ENCODE peak calls at places on chromosome 1, in five cellular contexts. J, V, R, A and N are unnamed samples.

GRCh38 chr1:22639286-22639685 is 2.9 kb downstream of the C1QA start:
- DNase-seq in J (no peak), V (no peak), R (peak; percentile 52), A (peak; percentile 26), N (peak; percentile 13)

GRCh38 chr1:152870831-152871730 is 7.0 kb upstream of the SMCP start:
- DNase-seq in J (peak; percentile 12), V (peak; percentile 52), R (no peak), A (no peak), N (peak; percentile 4)

GRCh38 chr1:217133958-217134856 is 411.0 kb upstream of the ESRRG start:
- DNase-seq in J (no peak), V (no peak), R (no peak), A (no peak), N (no peak)

GRCh38 chr1:201194046-201194445 is 3.4 kb downstream of the IGFN1 start:
- DNase-seq in J (no peak), V (no peak), R (no peak), A (no peak), N (no peak)

GRCh38 chr1:40133839-40134238 is 27.3 kb upstream of the RLF start:
- DNase-seq in J (no peak), V (no peak), R (no peak), A (no peak), N (no peak)

GRCh38 chr1:221053889-221054288 is 174.6 kb downstream of the HLX start:
- DNase-seq in J (no peak), V (no peak), R (no peak), A (no peak), N (no peak)

GRCh38 chr1:2236695-2237677 is 8.9 kb downstream of the SKI start:
- DNase-seq in J (peak; percentile 27), V (no peak), R (no peak), A (no peak), N (peak; percentile 68)

GRCh38 chr1:217249857-217250256 is 381.0 kb downstream of the GPATCH2 start:
- DNase-seq in J (no peak), V (no peak), R (no peak), A (no peak), N (no peak)

GRCh38 chr1:86154581-86155060 is 2.0 kb downstream of the COL24A1 start:
- DNase-seq in J (no peak), V (no peak), R (no peak), A (no peak), N (no peak)

GRCh38 chr1:27011058-27011764 is 1.4 kb downstream of the TENT5B start:
- DNase-seq in J (no peak), V (peak; percentile 54), R (peak; percentile 79), A (peak; percentile 57), N (no peak)

GRCh38 chr1:59079434-59080135 is 217.3 kb upstream of the FGGY start:
- DNase-seq in J (no peak), V (no peak), R (no peak), A (no peak), N (peak; percentile 5)

GRCh38 chr1:238789916-238790667 is 596.3 kb upstream of the CHRM3 start:
- DNase-seq in J (no peak), V (no peak), R (no peak), A (no peak), N (no peak)

GRCh38 chr1:45685308-45686080 is 839 bp downstream of the GPBP1L1 start:
- DNase-seq in J (no peak), V (no peak), R (peak; percentile 2), A (no peak), N (no peak)

DNA sequence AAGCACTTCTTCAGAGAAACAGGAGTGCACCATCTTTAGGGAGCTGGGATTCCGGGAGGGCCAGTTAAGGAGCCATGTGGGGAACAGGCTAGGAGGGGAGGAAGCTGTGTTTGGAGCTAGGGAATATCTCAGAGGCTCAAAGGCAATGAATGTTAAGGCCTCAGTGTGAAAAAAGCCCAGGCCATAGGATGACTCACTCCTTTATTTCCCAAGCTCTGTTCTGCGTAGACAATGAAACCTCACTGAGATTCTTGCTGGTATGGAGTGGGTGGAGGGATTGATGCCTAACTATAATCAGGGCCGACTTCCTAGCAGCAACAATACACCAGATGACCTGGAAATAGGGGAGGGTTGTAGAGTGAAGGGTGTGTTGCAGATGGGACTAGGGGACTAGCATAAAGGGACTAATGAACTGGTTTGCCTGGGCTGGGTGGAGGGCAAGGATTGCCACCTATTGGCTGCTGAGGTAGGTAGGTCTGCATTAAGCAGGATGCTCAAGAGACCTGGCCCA is 2.1 kb downstream of the GNAT2 start:
- DNase-seq in J (no peak), V (peak; percentile 44), R (peak; percentile 92), A (no peak), N (no peak)
- TF ChIP-seq CTCF in J (no peak), V (no peak), R (no peak), A (no peak), N (no peak)

GRCh38 chr1:162232034-162232433 is 144.6 kb downstream of the SPATA46 start:
- DNase-seq in J (no peak), V (no peak), R (no peak), A (no peak), N (no peak)

GRCh38 chr1:162230096-162230495 is 146.6 kb downstream of the SPATA46 start:
- DNase-seq in J (no peak), V (peak; percentile 24), R (peak; percentile 15), A (peak; percentile 22), N (no peak)

GRCh38 chr1:162229534-162229933 is 147.1 kb downstream of the SPATA46 start:
- DNase-seq in J (no peak), V (no peak), R (no peak), A (no peak), N (no peak)

GRCh38 chr1:162228586-162228985 is 148.1 kb downstream of the SPATA46 start:
- DNase-seq in J (no peak), V (no peak), R (no peak), A (no peak), N (no peak)

DNA sequence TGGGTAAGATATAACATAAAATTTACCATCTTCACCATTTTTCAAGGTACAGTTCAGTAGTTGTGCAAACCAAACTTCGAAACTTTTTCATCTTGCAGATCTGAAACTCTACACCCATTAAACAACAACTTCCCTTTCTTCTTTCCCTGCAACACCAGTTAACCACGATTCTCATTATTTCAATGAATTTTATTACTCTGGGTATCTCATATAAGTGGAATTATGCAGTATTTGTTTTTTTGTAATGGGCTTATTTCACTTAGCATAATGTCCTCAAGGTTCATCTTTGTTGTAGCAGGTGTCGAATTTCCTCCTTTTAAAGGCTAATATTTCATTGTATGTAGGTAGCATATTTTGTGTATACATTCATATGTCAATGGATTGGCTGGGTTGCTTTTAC is 146.1 kb downstream of the SPATA46 start:
- DNase-seq in J (no peak), V (no peak), R (no peak), A (no peak), N (no peak)
- TF ChIP-seq CTCF in J (no peak), V (no peak), R (no peak), A (no peak), N (no peak)

GRCh38 chr1:170495006-170495405 is 37.0 kb upstream of the GORAB start:
- DNase-seq in J (no peak), V (no peak), R (no peak), A (no peak), N (no peak)
- TF ChIP-seq CTCF in J (no peak), V (no peak), R (no peak), A (no peak), N (no peak)

GRCh38 chr1:179293340-179294327 is at the start of gene SOAT1:
- DNase-seq in J (peak; percentile 94), V (peak; percentile 79), R (peak; percentile 81), A (peak; percentile 95), N (peak; percentile 96)

GRCh38 chr1:179296831-179297377 is 3.3 kb downstream of the SOAT1 start:
- DNase-seq in J (no peak), V (no peak), R (no peak), A (no peak), N (no peak)

GRCh38 chr1:179295356-179295755 is 1.8 kb downstream of the SOAT1 start:
- DNase-seq in J (no peak), V (no peak), R (no peak), A (no peak), N (no peak)

GRCh38 chr1:179298952-179299351 is 5.4 kb downstream of the SOAT1 start:
- DNase-seq in J (peak; percentile 72), V (no peak), R (no peak), A (no peak), N (peak; percentile 79)

DNA sequence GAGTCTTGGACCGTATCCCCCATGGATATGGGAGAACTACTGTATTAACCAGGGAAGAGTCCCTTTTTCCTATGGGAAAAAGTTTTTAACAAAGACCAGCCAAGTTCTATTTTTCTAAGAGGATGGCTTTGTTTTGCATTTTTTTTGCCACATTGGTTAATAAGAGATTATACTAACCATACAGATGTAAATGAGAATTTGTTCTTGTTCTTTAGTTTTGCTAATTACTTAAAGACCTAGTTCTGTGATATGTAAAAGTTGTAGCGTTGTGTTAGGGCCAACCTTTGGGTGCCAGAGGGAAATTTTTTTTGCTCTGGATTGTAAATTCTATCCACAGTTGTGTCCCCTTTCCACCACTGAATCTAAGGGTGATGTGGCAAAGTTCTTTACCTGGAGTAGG is 2.8 kb downstream of the SOAT1 start:
- DNase-seq in J (no peak), V (no peak), R (no peak), A (no peak), N (no peak)
- TF ChIP-seq CTCF in J (no peak), V (no peak), R (no peak), A (no peak), N (no peak)

DNA sequence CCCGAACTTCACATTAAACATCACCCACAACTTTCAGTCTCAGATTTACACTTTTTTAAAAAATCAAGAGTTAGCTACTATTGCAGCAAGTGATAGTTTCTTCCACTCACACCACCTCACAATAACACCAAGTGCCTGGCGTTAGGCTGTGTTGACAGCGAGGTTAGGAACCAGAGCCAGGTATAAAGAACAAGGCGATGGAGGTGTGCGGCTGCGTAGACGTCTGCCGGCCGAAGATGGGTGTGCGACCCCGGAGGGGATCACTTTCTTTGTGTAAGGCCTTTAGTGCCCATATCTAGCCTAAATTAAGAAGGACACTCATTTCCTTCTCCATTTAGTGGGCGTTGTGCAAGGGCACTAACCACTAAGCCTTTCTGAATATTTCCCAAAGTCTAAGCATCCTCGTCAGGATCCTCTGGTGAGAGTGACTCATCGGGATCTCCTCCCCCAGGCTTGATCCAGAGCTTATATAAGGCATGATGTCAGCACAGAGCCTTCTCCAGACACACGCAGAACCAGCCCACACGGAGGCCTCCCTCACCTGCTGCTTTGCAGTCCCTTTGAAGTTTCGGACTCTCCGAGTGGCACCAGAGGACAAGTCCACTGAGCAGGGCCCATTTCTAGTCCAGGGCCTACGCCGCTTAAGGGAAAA is 11.8 kb downstream of the NHLH2 start:
- DNase-seq in J (no peak), V (peak; percentile 24), R (peak; percentile 78), A (peak; percentile 29), N (no peak)
- TF ChIP-seq CTCF in J (no peak), V (no peak), R (no peak), A (no peak), N (no peak)